ENCODE peak calls at places on chromosome 2, in four cellular contexts. R, H, Q and A are unnamed samples.

GRCh38 chr2:20657522-20658235 is 6.8 kb upstream of the HS1BP3 start:
- DNase-seq in Q (no peak), H (no peak), R (peak), A (no peak)

GRCh38 chr2:215777481-215778044 is 235.8 kb downstream of the MREG start:
- DNase-seq in H (no peak), Q (no peak), R (no peak), A (no peak)

GRCh38 chr2:236875906-236876505 is 209.7 kb upstream of the COPS8 start:
- DNase-seq in R (no peak), Q (no peak), H (no peak), A (no peak)

GRCh38 chr2:102753563-102754159 is 8.2 kb upstream of the TMEM182 start:
- DNase-seq in H (peak), R (no peak), Q (no peak), A (no peak)

GRCh38 chr2:127651381-127651809 is 5.4 kb downstream of the GPR17 start:
- DNase-seq in Q (no peak), H (no peak), R (no peak), A (no peak)

GRCh38 chr2:100104718-100105677 is 37.4 kb downstream of the AFF3 start:
- DNase-seq in H (peak), Q (no peak), R (no peak), A (peak)

GRCh38 chr2:161316686-161317085 is 8.5 kb downstream of the PSMD14 start:
- DNase-seq in H (no peak), R (no peak), Q (no peak), A (no peak)

GRCh38 chr2:24454258-24454657 is 36.8 kb upstream of the NCOA1 start:
- DNase-seq in H (no peak), Q (no peak), R (no peak), A (no peak)

GRCh38 chr2:121501070-121501469 is 29.6 kb upstream of the RNU4ATAC start:
- DNase-seq in R (no peak), Q (no peak), H (no peak), A (no peak)

GRCh38 chr2:212154392-212154791 is 384.2 kb downstream of the ERBB4 start:
- DNase-seq in R (no peak), Q (no peak), H (no peak), A (no peak)

GRCh38 chr2:3297523-3297922 is 80.1 kb downstream of the EIPR1 start:
- DNase-seq in H (no peak), R (no peak), Q (no peak), A (no peak)

GRCh38 chr2:138267161-138267901 is 234.2 kb upstream of the SPOPL start:
- DNase-seq in H (no peak), Q (no peak), R (no peak), A (no peak)

GRCh38 chr2:226439337-226439736 is 360.3 kb downstream of the IRS1 start:
- DNase-seq in Q (no peak), R (no peak), H (no peak), A (no peak)

GRCh38 chr2:223641062-223641461 is 38.9 kb upstream of the SCG2 start:
- DNase-seq in H (peak), R (no peak), Q (no peak), A (no peak)

GRCh38 chr2:137333386-137333972 is 568.1 kb downstream of the THSD7B start:
- DNase-seq in Q (no peak), R (no peak), H (no peak), A (no peak)

GRCh38 chr2:138948070-138948539 is 167.9 kb upstream of the NXPH2 start:
- DNase-seq in R (no peak), Q (no peak), H (no peak), A (no peak)

GRCh38 chr2:101018934-101019333 is 16.8 kb downstream of the RPL31 start:
- DNase-seq in Q (no peak), R (no peak), H (no peak), A (no peak)

GRCh38 chr2:169670215-169670651 is 24.0 kb downstream of the CFAP210 start:
- DNase-seq in Q (no peak), H (no peak), R (no peak), A (no peak)

GRCh38 chr2:230868151-230868946 is 3.6 kb downstream of the ITM2C start:
- DNase-seq in R (no peak), Q (no peak), H (no peak), A (no peak)

GRCh38 chr2:230691005-230691647 is 21.5 kb upstream of the CAB39 start:
- DNase-seq in Q (no peak), H (no peak), R (no peak), A (no peak)

GRCh38 chr2:178747767-178748166 is 59.5 kb downstream of the TTN start:
- DNase-seq in Q (no peak), H (no peak), R (no peak), A (no peak)

GRCh38 chr2:158497486-158497885 is 40.7 kb downstream of the PKP4 start:
- DNase-seq in R (no peak), Q (no peak), H (no peak), A (no peak)

GRCh38 chr2:145203931-145204330 is 684.0 kb upstream of the ZEB2 start:
- DNase-seq in R (no peak), Q (no peak), H (no peak), A (no peak)

GRCh38 chr2:32009479-32010256 is 1.1 kb downstream of the MEMO1 start:
- DNase-seq in Q (peak), H (peak), R (peak), A (peak)

GRCh38 chr2:46960618-46961017 is 45.0 kb upstream of the MCFD2 start:
- DNase-seq in Q (no peak), R (no peak), H (no peak), A (no peak)

GRCh38 chr2:26809876-26810577 is 24.2 kb downstream of the CENPA start:
- DNase-seq in R (no peak), H (no peak), Q (no peak), A (no peak)

GRCh38 chr2:105294046-105294445 is 35.5 kb downstream of the TGFBRAP1 start:
- DNase-seq in Q (no peak), R (no peak), H (no peak), A (no peak)

GRCh38 chr2:96703021-96703751 is 36.7 kb downstream of the LMAN2L start:
- DNase-seq in Q (no peak), R (no peak), H (no peak), A (no peak)